ENCODE peak calls at places on chromosomes 16 and 17, in four cellular contexts. One of them, this sample, is unnamed.
A peak's percentile ranks its signal among the peaks of the same experiment; 100 is the strongest.

GRCh38 chr17:48878920-48879898 is 13.4 kb upstream of the ATP5MC1 start:
- DNase-seq in lower lobe of right lung: no peak
- DNase-seq in mammary epithelial cell: peak; percentile 48
- DNase-seq in GM12864: peak; percentile 53
- DNase-seq in this sample: no peak

GRCh38 chr17:27199948-27200347 is 94.0 kb upstream of the WSB1 start:
- DNase-seq in lower lobe of right lung: no peak
- DNase-seq in mammary epithelial cell: peak; percentile 8
- DNase-seq in GM12864: no peak
- DNase-seq in this sample: no peak

GRCh38 chr16:88665148-88665547 is 2.3 kb upstream of the MVD start:
- DNase-seq in lower lobe of right lung: no peak
- DNase-seq in mammary epithelial cell: no peak
- DNase-seq in GM12864: no peak
- DNase-seq in this sample: no peak

GRCh38 chr17:41710472-41711090 is 1.6 kb upstream of the GAST start:
- DNase-seq in lower lobe of right lung: no peak
- DNase-seq in mammary epithelial cell: peak; percentile 47
- DNase-seq in GM12864: no peak
- DNase-seq in this sample: no peak

GRCh38 chr16:23410176-23410575 is 42.8 kb downstream of the COG7 start:
- DNase-seq in lower lobe of right lung: no peak
- DNase-seq in mammary epithelial cell: no peak
- DNase-seq in GM12864: no peak
- DNase-seq in this sample: no peak

GRCh38 chr16:68031951-68032350 is 8.9 kb downstream of the DUS2 start:
- DNase-seq in lower lobe of right lung: no peak
- DNase-seq in mammary epithelial cell: peak; percentile 69
- DNase-seq in GM12864: no peak
- DNase-seq in this sample: no peak

GRCh38 chr17:77498056-77498785 is 357.5 kb downstream of the SEC14L1 start:
- DNase-seq in lower lobe of right lung: no peak
- DNase-seq in mammary epithelial cell: no peak
- DNase-seq in GM12864: no peak
- DNase-seq in this sample: no peak

GRCh38 chr16:84730406-84731106 is 30.8 kb downstream of the USP10 start:
- DNase-seq in lower lobe of right lung: peak; percentile 70
- DNase-seq in mammary epithelial cell: peak; percentile 73
- DNase-seq in GM12864: peak; percentile 49
- DNase-seq in this sample: peak; percentile 86

GRCh38 chr17:48791128-48792032 is 25.6 kb downstream of the TTLL6 start:
- DNase-seq in lower lobe of right lung: peak; percentile 62
- DNase-seq in mammary epithelial cell: peak; percentile 68
- DNase-seq in GM12864: no peak
- DNase-seq in this sample: peak; percentile 45

GRCh38 chr17:48814504-48814903 is 2.5 kb downstream of the TTLL6 start:
- DNase-seq in lower lobe of right lung: no peak
- DNase-seq in mammary epithelial cell: no peak
- DNase-seq in GM12864: no peak
- DNase-seq in this sample: no peak

GRCh38 chr16:57380671-57381462 is 8.6 kb downstream of the CX3CL1 start:
- DNase-seq in lower lobe of right lung: no peak
- DNase-seq in mammary epithelial cell: no peak
- DNase-seq in GM12864: no peak
- DNase-seq in this sample: no peak

GRCh38 chr16:17369441-17369951 is 101.3 kb downstream of the XYLT1 start:
- DNase-seq in lower lobe of right lung: peak; percentile 72
- DNase-seq in mammary epithelial cell: no peak
- DNase-seq in GM12864: peak; percentile 68
- DNase-seq in this sample: no peak

GRCh38 chr17:18891541-18891940 is 33.6 kb downstream of the PRPSAP2 start:
- DNase-seq in lower lobe of right lung: no peak
- DNase-seq in mammary epithelial cell: no peak
- DNase-seq in GM12864: no peak
- DNase-seq in this sample: no peak

GRCh38 chr16:56211471-56211944 is 20.2 kb downstream of the GNAO1 start:
- DNase-seq in lower lobe of right lung: no peak
- DNase-seq in mammary epithelial cell: no peak
- DNase-seq in GM12864: no peak
- DNase-seq in this sample: no peak

GRCh38 chr17:78412403-78412802 is 34.0 kb downstream of the PGS1 start:
- DNase-seq in lower lobe of right lung: no peak
- DNase-seq in mammary epithelial cell: no peak
- DNase-seq in GM12864: no peak
- DNase-seq in this sample: no peak

GRCh38 chr17:66260688-66261087 is 31.5 kb upstream of the APOH start:
- DNase-seq in lower lobe of right lung: no peak
- DNase-seq in mammary epithelial cell: no peak
- DNase-seq in GM12864: no peak
- DNase-seq in this sample: no peak

GRCh38 chr16:1706386-1707192 is 594 bp downstream of the MAPK8IP3 start:
- DNase-seq in lower lobe of right lung: no peak
- DNase-seq in mammary epithelial cell: no peak
- DNase-seq in GM12864: no peak
- DNase-seq in this sample: no peak

GRCh38 chr16:80300876-80301275 is 239.9 kb upstream of the DYNLRB2 start:
- DNase-seq in lower lobe of right lung: no peak
- DNase-seq in mammary epithelial cell: peak; percentile 11
- DNase-seq in GM12864: no peak
- DNase-seq in this sample: peak; percentile 33

GRCh38 chr17:28527181-28527681 is 21.1 kb downstream of the FOXN1 start:
- DNase-seq in lower lobe of right lung: no peak
- DNase-seq in mammary epithelial cell: no peak
- DNase-seq in GM12864: no peak
- DNase-seq in this sample: no peak

GRCh38 chr16:68744744-68745280 is 7.7 kb downstream of the CDH1 start:
- DNase-seq in lower lobe of right lung: peak; percentile 71
- DNase-seq in mammary epithelial cell: peak; percentile 94
- DNase-seq in GM12864: no peak
- DNase-seq in this sample: peak; percentile 10

GRCh38 chr17:48113201-48113676 is 5.7 kb downstream of the SNX11 start:
- DNase-seq in lower lobe of right lung: peak; percentile 53
- DNase-seq in mammary epithelial cell: no peak
- DNase-seq in GM12864: peak; percentile 66
- DNase-seq in this sample: no peak

GRCh38 chr17:28384281-28385036 is 13.0 kb downstream of the SARM1 start:
- DNase-seq in lower lobe of right lung: peak; percentile 88
- DNase-seq in mammary epithelial cell: no peak
- DNase-seq in GM12864: no peak
- DNase-seq in this sample: no peak

GRCh38 chr17:33990943-33991706 is 264.0 kb upstream of the CCL2 start:
- DNase-seq in lower lobe of right lung: no peak
- DNase-seq in mammary epithelial cell: no peak
- DNase-seq in GM12864: no peak
- DNase-seq in this sample: no peak

GRCh38 chr17:13776027-13776551 is 174.4 kb upstream of the HS3ST3A1 start:
- DNase-seq in lower lobe of right lung: no peak
- DNase-seq in mammary epithelial cell: peak; percentile 45
- DNase-seq in GM12864: no peak
- DNase-seq in this sample: no peak

GRCh38 chr17:7887038-7887481 is 1.5 kb upstream of the CHD3 start:
- DNase-seq in lower lobe of right lung: no peak
- DNase-seq in mammary epithelial cell: no peak
- DNase-seq in GM12864: no peak
- DNase-seq in this sample: no peak

GRCh38 chr16:74448990-74449389 is 27.7 kb upstream of the CLEC18B start:
- DNase-seq in lower lobe of right lung: no peak
- DNase-seq in mammary epithelial cell: peak; percentile 81
- DNase-seq in GM12864: no peak
- DNase-seq in this sample: peak; percentile 58

GRCh38 chr17:76727745-76728456 is 1.3 kb downstream of the METTL23 start:
- DNase-seq in lower lobe of right lung: no peak
- DNase-seq in mammary epithelial cell: no peak
- DNase-seq in GM12864: no peak
- DNase-seq in this sample: no peak

GRCh38 chr16:24537474-24538337 is 1.7 kb upstream of the RBBP6 start:
- DNase-seq in lower lobe of right lung: no peak
- DNase-seq in mammary epithelial cell: no peak
- DNase-seq in GM12864: no peak
- DNase-seq in this sample: no peak

GRCh38 chr17:56125830-56126819 is 27.1 kb upstream of the ANKFN1 start:
- DNase-seq in lower lobe of right lung: no peak
- DNase-seq in mammary epithelial cell: peak; percentile 17
- DNase-seq in GM12864: no peak
- DNase-seq in this sample: peak; percentile 47

GRCh38 chr16:11597737-11598136 is 11.0 kb upstream of the LITAF start:
- DNase-seq in lower lobe of right lung: peak; percentile 41
- DNase-seq in mammary epithelial cell: no peak
- DNase-seq in GM12864: no peak
- DNase-seq in this sample: no peak

GRCh38 chr16:48234630-48235029 is 9.5 kb upstream of the LONP2 start:
- DNase-seq in lower lobe of right lung: no peak
- DNase-seq in mammary epithelial cell: no peak
- DNase-seq in GM12864: no peak
- DNase-seq in this sample: no peak

GRCh38 chr16:55499951-55500350 is 8.9 kb upstream of the LPCAT2 start:
- DNase-seq in lower lobe of right lung: no peak
- DNase-seq in mammary epithelial cell: peak; percentile 96
- DNase-seq in GM12864: no peak
- DNase-seq in this sample: peak; percentile 99

GRCh38 chr16:56614549-56614991 is 6.2 kb downstream of the MT2A start:
- DNase-seq in lower lobe of right lung: no peak
- DNase-seq in mammary epithelial cell: peak; percentile 72
- DNase-seq in GM12864: no peak
- DNase-seq in this sample: no peak

GRCh38 chr16:51402785-51403184 is 251.7 kb upstream of the SALL1 start:
- DNase-seq in lower lobe of right lung: no peak
- DNase-seq in mammary epithelial cell: no peak
- DNase-seq in GM12864: no peak
- DNase-seq in this sample: no peak

DNA sequence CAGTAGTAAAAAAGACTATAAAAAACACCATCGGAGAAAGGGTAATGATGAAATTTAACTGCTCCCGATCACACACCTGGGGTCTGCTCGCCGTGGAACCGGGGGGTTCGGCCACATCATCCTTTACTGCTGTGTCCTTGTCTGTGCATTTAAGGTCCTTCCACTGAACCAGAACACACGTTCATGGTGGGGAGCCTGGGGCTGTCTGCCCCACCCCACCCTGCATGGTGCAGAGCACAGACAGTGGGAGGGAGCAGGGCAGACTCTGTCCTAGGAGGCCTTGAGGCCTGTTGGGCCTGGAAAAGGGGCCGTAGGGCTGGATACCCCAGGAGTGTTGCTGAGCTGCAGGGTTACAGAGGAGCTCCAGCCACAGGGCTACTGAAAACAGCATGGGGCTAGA is 73.0 kb upstream of the LHX1 start:
- DNase-seq in lower lobe of right lung: no peak
- DNase-seq in mammary epithelial cell: no peak
- DNase-seq in GM12864: no peak
- DNase-seq in this sample: no peak
- TF ChIP-seq CTCF in lower lobe of right lung: no peak
- TF ChIP-seq CTCF in mammary epithelial cell: no peak
- TF ChIP-seq CTCF in GM12864: no peak
- TF ChIP-seq CTCF in this sample: no peak

GRCh38 chr17:75086496-75087181 is 1.1 kb upstream of the SLC16A5 start:
- DNase-seq in lower lobe of right lung: no peak
- DNase-seq in mammary epithelial cell: no peak
- DNase-seq in GM12864: no peak
- DNase-seq in this sample: no peak
- H3K4me3 ChIP-seq in lower lobe of right lung: peak overlapping the region; percentile 74
- H3K4me3 ChIP-seq in mammary epithelial cell: no peak overlapping the region
- H3K4me3 ChIP-seq in GM12864: no peak overlapping the region
- H3K4me3 ChIP-seq in this sample: no peak overlapping the region

GRCh38 chr16:81880816-81881215 is 101.7 kb downstream of the PLCG2 start:
- DNase-seq in lower lobe of right lung: no peak
- DNase-seq in mammary epithelial cell: no peak
- DNase-seq in GM12864: no peak
- DNase-seq in this sample: no peak

GRCh38 chr16:81882559-81882958 is 103.5 kb downstream of the PLCG2 start:
- DNase-seq in lower lobe of right lung: no peak
- DNase-seq in mammary epithelial cell: no peak
- DNase-seq in GM12864: no peak
- DNase-seq in this sample: no peak

GRCh38 chr16:81881228-81881627 is 102.1 kb downstream of the PLCG2 start:
- DNase-seq in lower lobe of right lung: no peak
- DNase-seq in mammary epithelial cell: no peak
- DNase-seq in GM12864: no peak
- DNase-seq in this sample: no peak

GRCh38 chr16:81878529-81878928 is 99.4 kb downstream of the PLCG2 start:
- DNase-seq in lower lobe of right lung: no peak
- DNase-seq in mammary epithelial cell: no peak
- DNase-seq in GM12864: no peak
- DNase-seq in this sample: no peak

GRCh38 chr16:81879625-81880024 is 100.5 kb downstream of the PLCG2 start:
- DNase-seq in lower lobe of right lung: no peak
- DNase-seq in mammary epithelial cell: no peak
- DNase-seq in GM12864: no peak
- DNase-seq in this sample: no peak
- TF ChIP-seq CTCF in lower lobe of right lung: peak; percentile 21
- TF ChIP-seq CTCF in mammary epithelial cell: peak; percentile 17
- TF ChIP-seq CTCF in GM12864: peak; percentile 41
- TF ChIP-seq CTCF in this sample: no peak

DNA sequence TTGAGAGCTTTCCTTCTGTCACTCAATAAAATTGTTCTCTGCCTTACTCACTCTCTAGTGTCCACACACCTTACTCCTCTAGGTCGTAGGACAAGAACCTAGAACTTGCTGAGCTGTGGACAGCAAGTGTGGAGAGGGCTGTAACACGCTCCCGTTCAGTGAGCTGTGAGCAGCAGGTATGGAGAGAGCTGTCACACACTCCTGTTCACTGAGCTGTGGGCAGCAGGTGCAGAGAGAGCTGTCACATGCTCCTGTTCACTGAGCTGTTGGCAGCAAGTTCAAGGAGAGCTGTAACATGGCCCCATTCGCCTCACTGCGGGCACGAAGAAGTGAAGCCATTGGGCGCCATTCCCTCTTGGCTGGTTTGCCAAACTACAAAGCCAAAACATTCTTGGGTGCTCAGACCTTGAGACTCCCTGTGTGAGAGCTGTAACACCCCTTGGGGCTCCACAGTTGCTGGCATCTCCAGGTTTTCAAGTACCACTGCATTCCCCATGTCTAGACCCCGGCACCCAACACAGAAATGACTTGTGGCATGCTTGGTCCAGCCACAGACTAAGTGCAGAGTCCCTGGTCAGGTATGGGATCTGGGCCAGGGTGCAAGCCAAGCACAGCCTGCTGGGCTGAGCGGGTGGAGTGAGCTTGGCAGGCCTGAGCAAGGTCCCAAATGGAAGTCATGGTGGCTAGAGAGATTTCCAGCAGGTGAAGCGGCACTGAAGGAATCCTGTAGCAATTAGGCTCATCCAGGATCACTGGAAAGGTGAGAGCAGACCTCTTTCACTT is 608.0 kb upstream of the CDH8 start:
- DNase-seq in lower lobe of right lung: no peak
- DNase-seq in mammary epithelial cell: no peak
- DNase-seq in GM12864: no peak
- DNase-seq in this sample: no peak
- H3K4me3 ChIP-seq in lower lobe of right lung: no peak overlapping the region
- H3K4me3 ChIP-seq in mammary epithelial cell: no peak overlapping the region
- H3K4me3 ChIP-seq in GM12864: no peak overlapping the region
- H3K4me3 ChIP-seq in this sample: no peak overlapping the region

GRCh38 chr17:81527591-81528383 is at the start of gene FSCN2:
- DNase-seq in lower lobe of right lung: peak; percentile 59
- DNase-seq in mammary epithelial cell: no peak
- DNase-seq in GM12864: no peak
- DNase-seq in this sample: no peak
- TF ChIP-seq CTCF in lower lobe of right lung: no peak
- TF ChIP-seq CTCF in mammary epithelial cell: no peak
- TF ChIP-seq CTCF in GM12864: no peak
- TF ChIP-seq CTCF in this sample: peak; percentile 16